ENCODE peak calls at places on chromosomes 6 and 20, in four cellular contexts. One of them, this sample, is unnamed.

GRCh38 chr6:95601133-95601532 is 23.8 kb downstream of the MANEA start:
- DNase-seq in fibroblast of mammary gland: no peak
- DNase-seq in naive thymus-derived CD8-positive, alpha-beta T cell: no peak
- DNase-seq in kidney glomerular epithelial cell: no peak
- DNase-seq in this sample: peak

GRCh38 chr20:37245671-37246237 is 15.9 kb downstream of the GHRH start:
- DNase-seq in fibroblast of mammary gland: no peak
- DNase-seq in naive thymus-derived CD8-positive, alpha-beta T cell: no peak
- DNase-seq in kidney glomerular epithelial cell: no peak
- DNase-seq in this sample: no peak

GRCh38 chr6:68680244-68680643 is 45.2 kb downstream of the ADGRB3 start:
- DNase-seq in fibroblast of mammary gland: no peak
- DNase-seq in naive thymus-derived CD8-positive, alpha-beta T cell: no peak
- DNase-seq in kidney glomerular epithelial cell: no peak
- DNase-seq in this sample: no peak

GRCh38 chr6:150271172-150271500 is 97.7 kb upstream of the IYD start:
- DNase-seq in fibroblast of mammary gland: no peak
- DNase-seq in naive thymus-derived CD8-positive, alpha-beta T cell: no peak
- DNase-seq in kidney glomerular epithelial cell: no peak
- DNase-seq in this sample: no peak

GRCh38 chr6:105783333-105783945 is 302.7 kb upstream of the PRDM1 start:
- DNase-seq in fibroblast of mammary gland: no peak
- DNase-seq in naive thymus-derived CD8-positive, alpha-beta T cell: no peak
- DNase-seq in kidney glomerular epithelial cell: no peak
- DNase-seq in this sample: no peak

GRCh38 chr20:50980071-50980681 is 21.6 kb downstream of the MOCS3 start:
- DNase-seq in fibroblast of mammary gland: peak
- DNase-seq in naive thymus-derived CD8-positive, alpha-beta T cell: no peak
- DNase-seq in kidney glomerular epithelial cell: peak
- DNase-seq in this sample: peak

GRCh38 chr6:107576852-107577251 is 86.9 kb downstream of the SOBP start:
- DNase-seq in fibroblast of mammary gland: peak
- DNase-seq in naive thymus-derived CD8-positive, alpha-beta T cell: no peak
- DNase-seq in kidney glomerular epithelial cell: peak
- DNase-seq in this sample: peak

GRCh38 chr6:110039996-110040383 is 61.9 kb downstream of the GPR6 start:
- DNase-seq in fibroblast of mammary gland: peak
- DNase-seq in naive thymus-derived CD8-positive, alpha-beta T cell: peak
- DNase-seq in kidney glomerular epithelial cell: no peak
- DNase-seq in this sample: no peak

GRCh38 chr20:45968801-45969711 is 2.9 kb downstream of the ZNF335 start:
- DNase-seq in fibroblast of mammary gland: peak
- DNase-seq in naive thymus-derived CD8-positive, alpha-beta T cell: no peak
- DNase-seq in kidney glomerular epithelial cell: no peak
- DNase-seq in this sample: peak

GRCh38 chr20:48574383-48574782 is 253.4 kb downstream of the PREX1 start:
- DNase-seq in fibroblast of mammary gland: peak
- DNase-seq in naive thymus-derived CD8-positive, alpha-beta T cell: no peak
- DNase-seq in kidney glomerular epithelial cell: no peak
- DNase-seq in this sample: no peak

GRCh38 chr20:4283011-4283410 is 267.7 kb upstream of the RNF24 start:
- DNase-seq in fibroblast of mammary gland: peak
- DNase-seq in naive thymus-derived CD8-positive, alpha-beta T cell: no peak
- DNase-seq in kidney glomerular epithelial cell: no peak
- DNase-seq in this sample: no peak

GRCh38 chr20:47551841-47552240 is 50.2 kb downstream of the NCOA3 start:
- DNase-seq in fibroblast of mammary gland: peak
- DNase-seq in naive thymus-derived CD8-positive, alpha-beta T cell: no peak
- DNase-seq in kidney glomerular epithelial cell: no peak
- DNase-seq in this sample: no peak

GRCh38 chr20:59515013-59515905 is 89.1 kb upstream of the PHACTR3 start:
- DNase-seq in fibroblast of mammary gland: peak
- DNase-seq in naive thymus-derived CD8-positive, alpha-beta T cell: no peak
- DNase-seq in kidney glomerular epithelial cell: peak
- DNase-seq in this sample: no peak

GRCh38 chr20:17888044-17888443 is 80.5 kb downstream of the SNX5 start:
- DNase-seq in fibroblast of mammary gland: no peak
- DNase-seq in naive thymus-derived CD8-positive, alpha-beta T cell: no peak
- DNase-seq in kidney glomerular epithelial cell: no peak
- DNase-seq in this sample: no peak

GRCh38 chr6:19569563-19569962 is 267.6 kb upstream of the ID4 start:
- DNase-seq in fibroblast of mammary gland: no peak
- DNase-seq in naive thymus-derived CD8-positive, alpha-beta T cell: no peak
- DNase-seq in kidney glomerular epithelial cell: no peak
- DNase-seq in this sample: no peak

GRCh38 chr6:119533603-119534279 is 184.2 kb upstream of the MAN1A1 start:
- DNase-seq in fibroblast of mammary gland: peak
- DNase-seq in naive thymus-derived CD8-positive, alpha-beta T cell: no peak
- DNase-seq in kidney glomerular epithelial cell: no peak
- DNase-seq in this sample: peak

GRCh38 chr6:162344301-162344700 is 383.3 kb downstream of the PRKN start:
- DNase-seq in fibroblast of mammary gland: peak
- DNase-seq in naive thymus-derived CD8-positive, alpha-beta T cell: no peak
- DNase-seq in kidney glomerular epithelial cell: no peak
- DNase-seq in this sample: no peak

GRCh38 chr6:96836579-96837137 is 619 bp downstream of the GPR63 start:
- DNase-seq in fibroblast of mammary gland: no peak
- DNase-seq in naive thymus-derived CD8-positive, alpha-beta T cell: no peak
- DNase-seq in kidney glomerular epithelial cell: no peak
- DNase-seq in this sample: no peak

GRCh38 chr6:22036267-22036666 is 260.6 kb downstream of the PRL start:
- DNase-seq in fibroblast of mammary gland: no peak
- DNase-seq in naive thymus-derived CD8-positive, alpha-beta T cell: no peak
- DNase-seq in kidney glomerular epithelial cell: peak
- DNase-seq in this sample: no peak

This sample was measured in AG04450.